ENCODE peak calls at places on chromosomes 11 and 22, in six cellular contexts. One of them, this sample, is unnamed.

GRCh38 chr11:8867856-8868705 is 42.9 kb upstream of the AKIP1 start:
- DNase-seq in A549: no peak
- DNase-seq in astrocyte of the cerebellum: peak
- DNase-seq in fibroblast of pulmonary artery: peak
- DNase-seq in chondrocyte: no peak
- DNase-seq in heart left ventricle: no peak
- DNase-seq in this sample: peak

GRCh38 chr11:83456075-83456474 is 169.9 kb upstream of the CCDC90B start:
- DNase-seq in A549: no peak
- DNase-seq in astrocyte of the cerebellum: no peak
- DNase-seq in fibroblast of pulmonary artery: no peak
- DNase-seq in chondrocyte: peak
- DNase-seq in heart left ventricle: no peak
- DNase-seq in this sample: no peak

GRCh38 chr11:28763876-28764275 is 655.7 kb downstream of the METTL15 start:
- DNase-seq in A549: no peak
- DNase-seq in astrocyte of the cerebellum: no peak
- DNase-seq in fibroblast of pulmonary artery: no peak
- DNase-seq in chondrocyte: no peak
- DNase-seq in heart left ventricle: no peak
- DNase-seq in this sample: peak

GRCh38 chr11:100619484-100619883 is 67.6 kb upstream of the ARHGAP42 start:
- DNase-seq in A549: no peak
- DNase-seq in astrocyte of the cerebellum: no peak
- DNase-seq in fibroblast of pulmonary artery: peak
- DNase-seq in chondrocyte: no peak
- DNase-seq in heart left ventricle: no peak
- DNase-seq in this sample: no peak

GRCh38 chr11:16741473-16741872 is 3.0 kb downstream of the C11orf58 start:
- DNase-seq in A549: peak
- DNase-seq in astrocyte of the cerebellum: no peak
- DNase-seq in fibroblast of pulmonary artery: no peak
- DNase-seq in chondrocyte: no peak
- DNase-seq in heart left ventricle: no peak
- DNase-seq in this sample: no peak

GRCh38 chr11:128630367-128631230 is 43.2 kb upstream of the ETS1 start:
- DNase-seq in A549: peak
- DNase-seq in astrocyte of the cerebellum: peak
- DNase-seq in fibroblast of pulmonary artery: peak
- DNase-seq in chondrocyte: no peak
- DNase-seq in heart left ventricle: peak
- DNase-seq in this sample: peak

GRCh38 chr11:132994038-132994502 is 538.2 kb downstream of the OPCML start:
- DNase-seq in A549: no peak
- DNase-seq in astrocyte of the cerebellum: no peak
- DNase-seq in fibroblast of pulmonary artery: no peak
- DNase-seq in chondrocyte: no peak
- DNase-seq in heart left ventricle: no peak
- DNase-seq in this sample: no peak

GRCh38 chr22:35315855-35316745 is 16.4 kb downstream of the TOM1 start:
- DNase-seq in A549: no peak
- DNase-seq in astrocyte of the cerebellum: no peak
- DNase-seq in fibroblast of pulmonary artery: no peak
- DNase-seq in chondrocyte: no peak
- DNase-seq in heart left ventricle: peak
- DNase-seq in this sample: no peak

GRCh38 chr11:82939456-82939855 is 37.9 kb downstream of the DDIAS start:
- DNase-seq in A549: no peak
- DNase-seq in astrocyte of the cerebellum: no peak
- DNase-seq in fibroblast of pulmonary artery: no peak
- DNase-seq in chondrocyte: no peak
- DNase-seq in heart left ventricle: no peak
- DNase-seq in this sample: no peak

GRCh38 chr11:10488581-10489443 is 33.7 kb downstream of the AMPD3 start:
- DNase-seq in A549: no peak
- DNase-seq in astrocyte of the cerebellum: no peak
- DNase-seq in fibroblast of pulmonary artery: no peak
- DNase-seq in chondrocyte: no peak
- DNase-seq in heart left ventricle: no peak
- DNase-seq in this sample: no peak

GRCh38 chr11:15038963-15039362 is 34.4 kb upstream of the CALCB start:
- DNase-seq in A549: peak
- DNase-seq in astrocyte of the cerebellum: no peak
- DNase-seq in fibroblast of pulmonary artery: peak
- DNase-seq in chondrocyte: no peak
- DNase-seq in heart left ventricle: no peak
- DNase-seq in this sample: peak

GRCh38 chr11:16897460-16898061 is 116.7 kb downstream of the PLEKHA7 start:
- DNase-seq in A549: no peak
- DNase-seq in astrocyte of the cerebellum: no peak
- DNase-seq in fibroblast of pulmonary artery: no peak
- DNase-seq in chondrocyte: no peak
- DNase-seq in heart left ventricle: no peak
- DNase-seq in this sample: no peak

GRCh38 chr11:60310407-60310998 is 16.6 kb upstream of the MS4A6E start:
- DNase-seq in A549: no peak
- DNase-seq in astrocyte of the cerebellum: no peak
- DNase-seq in fibroblast of pulmonary artery: no peak
- DNase-seq in chondrocyte: no peak
- DNase-seq in heart left ventricle: no peak
- DNase-seq in this sample: no peak

GRCh38 chr11:128291835-128292234 is 295.5 kb downstream of the ETS1 start:
- DNase-seq in A549: no peak
- DNase-seq in astrocyte of the cerebellum: no peak
- DNase-seq in fibroblast of pulmonary artery: no peak
- DNase-seq in chondrocyte: no peak
- DNase-seq in heart left ventricle: no peak
- DNase-seq in this sample: no peak

GRCh38 chr11:66321606-66322005 is 4.8 kb upstream of the CD248 start:
- DNase-seq in A549: no peak
- DNase-seq in astrocyte of the cerebellum: no peak
- DNase-seq in fibroblast of pulmonary artery: no peak
- DNase-seq in chondrocyte: no peak
- DNase-seq in heart left ventricle: peak
- DNase-seq in this sample: no peak

GRCh38 chr22:30167734-30168133 is 78.8 kb downstream of the LIF start:
- DNase-seq in A549: no peak
- DNase-seq in astrocyte of the cerebellum: no peak
- DNase-seq in fibroblast of pulmonary artery: no peak
- DNase-seq in chondrocyte: no peak
- DNase-seq in heart left ventricle: no peak
- DNase-seq in this sample: no peak

GRCh38 chr11:6397636-6398035 is 7.4 kb downstream of the SMPD1 start:
- DNase-seq in A549: no peak
- DNase-seq in astrocyte of the cerebellum: no peak
- DNase-seq in fibroblast of pulmonary artery: peak
- DNase-seq in chondrocyte: no peak
- DNase-seq in heart left ventricle: no peak
- DNase-seq in this sample: peak

GRCh38 chr11:57458410-57459111 is 1.8 kb upstream of the RTN4RL2 start:
- DNase-seq in A549: peak
- DNase-seq in astrocyte of the cerebellum: no peak
- DNase-seq in fibroblast of pulmonary artery: no peak
- DNase-seq in chondrocyte: no peak
- DNase-seq in heart left ventricle: peak
- DNase-seq in this sample: no peak

GRCh38 chr22:29109853-29110252 is 37.0 kb downstream of the KREMEN1 start:
- DNase-seq in A549: no peak
- DNase-seq in astrocyte of the cerebellum: no peak
- DNase-seq in fibroblast of pulmonary artery: no peak
- DNase-seq in chondrocyte: no peak
- DNase-seq in heart left ventricle: no peak
- DNase-seq in this sample: no peak

GRCh38 chr11:1640076-1640946 is 10.7 kb downstream of the KRTAP5-5 start:
- DNase-seq in A549: peak
- DNase-seq in astrocyte of the cerebellum: no peak
- DNase-seq in fibroblast of pulmonary artery: peak
- DNase-seq in chondrocyte: peak
- DNase-seq in heart left ventricle: no peak
- DNase-seq in this sample: no peak

GRCh38 chr11:4061700-4062099 is 32.9 kb upstream of the RRM1 start:
- DNase-seq in A549: no peak
- DNase-seq in astrocyte of the cerebellum: no peak
- DNase-seq in fibroblast of pulmonary artery: no peak
- DNase-seq in chondrocyte: no peak
- DNase-seq in heart left ventricle: no peak
- DNase-seq in this sample: no peak

GRCh38 chr11:16191852-16192240 is 164.5 kb downstream of the SOX6 start:
- DNase-seq in A549: no peak
- DNase-seq in astrocyte of the cerebellum: no peak
- DNase-seq in fibroblast of pulmonary artery: no peak
- DNase-seq in chondrocyte: no peak
- DNase-seq in heart left ventricle: no peak
- DNase-seq in this sample: no peak

GRCh38 chr11:113256431-113257227 is 57.8 kb upstream of the TTC12 start:
- DNase-seq in A549: no peak
- DNase-seq in astrocyte of the cerebellum: no peak
- DNase-seq in fibroblast of pulmonary artery: no peak
- DNase-seq in chondrocyte: no peak
- DNase-seq in heart left ventricle: peak
- DNase-seq in this sample: no peak

GRCh38 chr22:49657275-49657973 is 170.2 kb downstream of the BRD1 start:
- DNase-seq in A549: no peak
- DNase-seq in astrocyte of the cerebellum: no peak
- DNase-seq in fibroblast of pulmonary artery: no peak
- DNase-seq in chondrocyte: no peak
- DNase-seq in heart left ventricle: peak
- DNase-seq in this sample: no peak

GRCh38 chr11:33620423-33621120 is 80.1 kb downstream of the C11orf91 start:
- DNase-seq in A549: no peak
- DNase-seq in astrocyte of the cerebellum: peak
- DNase-seq in fibroblast of pulmonary artery: peak
- DNase-seq in chondrocyte: no peak
- DNase-seq in heart left ventricle: no peak
- DNase-seq in this sample: peak

DNA sequence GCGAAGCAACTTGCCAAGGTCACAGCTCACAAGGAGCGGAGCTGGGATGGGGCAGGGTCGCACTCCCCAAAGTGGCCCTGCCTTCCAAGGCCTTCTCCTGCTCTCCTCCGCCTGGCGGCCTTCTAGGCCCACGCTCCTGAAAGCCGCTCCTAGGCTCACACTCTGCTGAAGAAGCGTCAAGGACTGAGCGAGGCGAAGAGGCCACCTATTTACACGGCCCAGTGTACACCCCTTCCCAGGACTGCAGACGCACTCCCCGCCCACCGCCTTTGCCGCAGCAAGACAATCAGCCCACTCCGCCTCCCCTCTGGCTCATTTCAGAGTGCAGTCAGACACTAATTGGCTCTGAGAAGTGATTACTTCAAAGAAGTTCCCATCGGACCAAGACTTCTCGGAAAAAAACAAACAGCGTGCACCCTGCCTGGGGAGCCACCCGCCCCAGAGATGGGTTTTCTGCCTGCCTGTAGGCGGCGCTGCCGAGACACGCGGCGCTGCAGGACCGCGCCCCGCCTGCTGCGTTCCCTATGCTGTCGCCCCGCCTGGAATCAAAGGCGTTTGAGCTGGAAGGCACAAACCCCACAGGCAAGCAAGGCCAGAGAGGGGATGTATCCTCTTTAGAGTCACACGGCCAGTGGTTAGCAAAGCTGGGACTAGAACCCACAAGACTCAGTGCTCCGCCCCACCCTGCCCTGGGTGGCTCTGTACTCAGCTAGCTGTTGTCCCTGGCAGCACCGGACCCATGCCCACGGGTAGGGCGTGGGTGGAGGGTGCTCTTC is 414.8 kb downstream of the BUD13 start:
- DNase-seq in A549: peak
- DNase-seq in astrocyte of the cerebellum: no peak
- DNase-seq in fibroblast of pulmonary artery: no peak
- DNase-seq in chondrocyte: no peak
- DNase-seq in heart left ventricle: no peak
- DNase-seq in this sample: no peak
- TF ChIP-seq CTCF in A549: no peak
- TF ChIP-seq CTCF in astrocyte of the cerebellum: peak
- TF ChIP-seq CTCF in fibroblast of pulmonary artery: no peak
- TF ChIP-seq CTCF in chondrocyte: peak
- TF ChIP-seq CTCF in heart left ventricle: peak
- TF ChIP-seq CTCF in this sample: no peak

GRCh38 chr11:78400116-78400515 is 17.5 kb downstream of the GAB2 start:
- DNase-seq in A549: no peak
- DNase-seq in astrocyte of the cerebellum: no peak
- DNase-seq in fibroblast of pulmonary artery: no peak
- DNase-seq in chondrocyte: no peak
- DNase-seq in heart left ventricle: no peak
- DNase-seq in this sample: no peak

GRCh38 chr11:78399136-78399535 is 18.5 kb downstream of the GAB2 start:
- DNase-seq in A549: no peak
- DNase-seq in astrocyte of the cerebellum: no peak
- DNase-seq in fibroblast of pulmonary artery: no peak
- DNase-seq in chondrocyte: no peak
- DNase-seq in heart left ventricle: no peak
- DNase-seq in this sample: no peak

GRCh38 chr11:78398715-78399114 is 18.9 kb downstream of the GAB2 start:
- DNase-seq in A549: no peak
- DNase-seq in astrocyte of the cerebellum: no peak
- DNase-seq in fibroblast of pulmonary artery: no peak
- DNase-seq in chondrocyte: no peak
- DNase-seq in heart left ventricle: no peak
- DNase-seq in this sample: no peak

GRCh38 chr11:78395597-78395996 is 22.0 kb downstream of the GAB2 start:
- DNase-seq in A549: no peak
- DNase-seq in astrocyte of the cerebellum: no peak
- DNase-seq in fibroblast of pulmonary artery: no peak
- DNase-seq in chondrocyte: no peak
- DNase-seq in heart left ventricle: no peak
- DNase-seq in this sample: no peak

GRCh38 chr11:78397398-78397797 is 20.2 kb downstream of the GAB2 start:
- DNase-seq in A549: no peak
- DNase-seq in astrocyte of the cerebellum: no peak
- DNase-seq in fibroblast of pulmonary artery: no peak
- DNase-seq in chondrocyte: no peak
- DNase-seq in heart left ventricle: no peak
- DNase-seq in this sample: no peak
- TF ChIP-seq CTCF in A549: no peak
- TF ChIP-seq CTCF in astrocyte of the cerebellum: no peak
- TF ChIP-seq CTCF in fibroblast of pulmonary artery: no peak
- TF ChIP-seq CTCF in chondrocyte: no peak
- TF ChIP-seq CTCF in heart left ventricle: no peak
- TF ChIP-seq CTCF in this sample: no peak

GRCh38 chr11:110091995-110092576 is 1.1 kb upstream of the ZC3H12C start:
- DNase-seq in A549: no peak
- DNase-seq in astrocyte of the cerebellum: no peak
- DNase-seq in fibroblast of pulmonary artery: no peak
- DNase-seq in chondrocyte: no peak
- DNase-seq in heart left ventricle: no peak
- DNase-seq in this sample: no peak
- TF ChIP-seq CTCF in A549: no peak
- TF ChIP-seq CTCF in astrocyte of the cerebellum: no peak
- TF ChIP-seq CTCF in fibroblast of pulmonary artery: no peak
- TF ChIP-seq CTCF in chondrocyte: no peak
- TF ChIP-seq CTCF in heart left ventricle: no peak
- TF ChIP-seq CTCF in this sample: no peak

DNA sequence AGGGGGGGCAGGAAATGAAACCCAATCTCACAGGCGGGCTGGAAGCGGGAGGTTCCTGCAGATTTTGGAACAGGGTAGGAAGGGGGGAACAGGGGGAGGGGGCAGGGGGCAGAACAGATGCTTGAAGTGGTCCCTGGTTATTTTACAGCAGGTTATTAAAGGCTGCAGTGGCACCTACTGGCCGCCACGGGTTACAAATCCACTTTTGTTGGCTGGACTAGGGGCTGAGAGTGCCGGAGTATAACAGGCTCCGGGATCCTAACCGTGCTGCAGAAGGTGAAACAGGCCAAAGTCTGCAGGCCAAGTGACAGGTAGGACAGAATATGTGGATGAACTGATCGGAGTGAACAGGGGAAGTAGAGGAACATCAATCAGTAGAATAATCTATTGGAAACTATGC is 2.5 kb downstream of the ROBO3 start:
- DNase-seq in A549: peak
- DNase-seq in astrocyte of the cerebellum: peak
- DNase-seq in fibroblast of pulmonary artery: peak
- DNase-seq in chondrocyte: no peak
- DNase-seq in heart left ventricle: peak
- DNase-seq in this sample: peak
- TF ChIP-seq CTCF in A549: peak
- TF ChIP-seq CTCF in astrocyte of the cerebellum: peak
- TF ChIP-seq CTCF in fibroblast of pulmonary artery: peak
- TF ChIP-seq CTCF in chondrocyte: peak
- TF ChIP-seq CTCF in heart left ventricle: peak
- TF ChIP-seq CTCF in this sample: peak